ENCODE peak calls at places on chromosomes 13 and 19, in four cellular contexts. X is cardiac fibroblast, T is nephron progenitor cell, Z is neural crest cell. E is an unnamed sample.

GRCh38 chr13:44815507-44816074 is 173.7 kb downstream of the NUFIP1 start:
- DNase-seq in T (no peak), Z (no peak), X (peak), E (no peak)

GRCh38 chr19:38736036-38736412 is 8.2 kb downstream of the CAPN12 start:
- DNase-seq in T (peak), Z (no peak), X (no peak), E (no peak)

GRCh38 chr19:51742736-51743288 is 8.9 kb downstream of the FPR1 start:
- DNase-seq in Z (no peak), X (peak), T (no peak), E (no peak)

GRCh38 chr13:88063741-88064140 is 392.6 kb downstream of the SLITRK5 start:
- DNase-seq in X (no peak), T (no peak), Z (no peak), E (no peak)

GRCh38 chr19:31421856-31422255 is 72.6 kb upstream of the TSHZ3 start:
- DNase-seq in T (no peak), X (no peak), Z (no peak), E (no peak)

GRCh38 chr19:2323707-2324106 is 4.7 kb downstream of the LSM7 start:
- DNase-seq in X (no peak), Z (no peak), T (no peak), E (no peak)

GRCh38 chr19:18804139-18804601 is 13.1 kb upstream of the COMP start:
- DNase-seq in X (no peak), T (no peak), Z (no peak), E (no peak)

GRCh38 chr13:40017662-40018262 is 362.3 kb downstream of the COG6 start:
- DNase-seq in Z (no peak), X (no peak), T (no peak), E (no peak)

GRCh38 chr19:48966541-48967345 is 1.6 kb downstream of the FTL start:
- DNase-seq in X (peak), Z (no peak), T (no peak), E (no peak)

GRCh38 chr13:27374650-27375049 is 49.8 kb upstream of the GTF3A start:
- DNase-seq in Z (peak), X (peak), T (peak), E (peak)

DNA sequence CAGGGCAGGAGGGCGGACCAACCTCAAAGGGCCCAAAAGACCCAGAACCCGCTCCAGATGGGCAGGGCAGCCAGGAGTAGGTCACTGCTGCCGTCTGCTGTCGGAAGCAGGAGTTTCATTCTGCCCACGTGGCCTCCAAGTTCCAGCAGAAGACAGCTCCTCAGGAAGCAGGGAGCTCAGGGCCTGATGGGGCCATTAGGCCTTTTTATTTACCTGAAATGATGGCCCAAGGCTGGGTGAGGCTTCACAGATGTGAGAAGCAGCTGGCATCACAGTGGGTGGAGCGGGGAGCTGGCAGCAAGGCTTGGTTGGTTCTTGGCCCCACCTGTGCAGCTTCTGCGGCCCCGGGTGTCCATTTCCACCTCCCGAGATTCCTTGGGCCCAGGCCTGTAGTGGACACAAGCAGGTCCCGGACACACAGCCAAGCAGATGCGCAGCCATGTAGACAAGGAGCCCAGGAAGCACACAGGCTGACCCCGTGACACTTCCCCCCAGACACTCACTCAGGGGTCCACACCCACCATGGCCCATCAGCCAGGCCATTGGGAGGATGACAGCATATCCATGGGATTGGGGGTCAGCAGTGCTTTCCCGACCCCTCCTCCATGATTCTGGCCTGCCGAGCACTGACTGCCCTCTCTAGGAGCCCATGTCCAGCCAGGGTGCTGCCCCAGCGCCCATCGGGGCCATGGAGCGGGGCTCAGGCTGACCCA is 26.4 kb downstream of the C13orf46 start:
- DNase-seq in Z (no peak), X (peak), T (no peak), E (no peak)
- TF ChIP-seq CTCF in Z (peak), X (peak), T (no peak), E (peak)

GRCh38 chr19:28943651-28944050 is 269.3 kb downstream of the UQCRFS1 start:
- DNase-seq in X (no peak), T (no peak), Z (no peak), E (no peak)
- TF ChIP-seq CTCF in X (no peak), T (no peak), Z (no peak), E (no peak)

GRCh38 chr19:46077815-46078167 is 37.0 kb upstream of the IGFL4 start:
- DNase-seq in Z (no peak), X (no peak), T (no peak), E (no peak)
- TF ChIP-seq CTCF in Z (no peak), X (no peak), T (peak), E (peak)

DNA sequence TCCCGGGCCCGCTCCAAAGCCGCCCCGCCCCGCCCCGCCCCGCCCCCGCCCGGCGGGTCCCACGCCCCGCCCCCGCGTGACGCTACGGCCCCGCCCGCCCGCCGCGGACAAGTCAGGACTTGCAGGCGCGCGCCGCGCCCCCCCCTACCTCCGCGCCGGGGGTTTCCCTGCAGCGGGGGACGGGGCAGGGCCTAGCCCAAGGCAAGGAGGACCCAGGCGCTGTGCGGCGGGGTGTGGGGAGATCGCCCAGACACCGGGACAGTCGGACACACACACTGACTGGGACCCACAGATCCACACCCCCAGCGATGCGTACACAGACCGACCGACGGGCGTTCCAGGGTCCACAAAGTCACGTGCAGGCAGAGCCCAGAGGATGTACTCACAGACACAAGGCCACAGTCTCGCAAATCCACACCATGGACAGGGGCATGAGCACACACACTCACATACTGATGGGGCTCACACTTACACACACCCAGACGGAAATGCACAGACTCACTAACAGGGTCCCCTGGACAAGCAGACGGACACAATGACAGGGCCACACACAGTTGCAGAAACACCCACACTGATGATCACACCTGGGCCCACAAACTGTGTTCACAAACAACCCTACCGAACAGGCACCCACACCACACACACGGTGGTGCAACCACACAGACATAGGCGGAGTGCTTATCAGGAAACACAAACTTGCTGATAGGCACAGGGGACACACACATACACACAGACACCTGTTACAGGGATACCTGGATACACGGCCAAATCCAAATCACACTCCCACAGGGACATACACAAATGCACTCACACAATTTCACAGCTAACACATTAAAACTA is 436 bp upstream of the BBC3 start:
- DNase-seq in X (peak), Z (peak), T (peak), E (peak)
- TF ChIP-seq CTCF in X (no peak), Z (no peak), T (no peak), E (no peak)